ENCODE peak calls at places on chromosomes 13 and 19, in six cellular contexts. Q is GM12891, L is HepG2, S is H1, I is GM12878, E is K562. C is an unnamed sample.

GRCh38 chr13:61592489-61592888 is 176.8 kb upstream of the PCDH20 start:
- DNase-seq in Q (no peak), L (no peak), S (no peak), I (no peak), E (no peak), C (no peak)

GRCh38 chr13:33218020-33218419 is 67.5 kb downstream of the STARD13 start:
- DNase-seq in Q (no peak), L (peak), S (no peak), I (no peak), E (no peak), C (no peak)

GRCh38 chr19:48991823-48992570 is 1.1 kb downstream of the GYS1 start:
- DNase-seq in Q (peak), L (no peak), S (no peak), I (no peak), E (peak), C (no peak)

GRCh38 chr19:53947624-53948023 is 15.1 kb upstream of the CACNG8 start:
- DNase-seq in Q (no peak), L (peak), S (no peak), I (no peak), E (peak), C (no peak)

GRCh38 chr19:29965529-29965928 is 23.5 kb downstream of the URI1 start:
- DNase-seq in Q (no peak), L (no peak), S (no peak), I (no peak), E (no peak), C (no peak)

GRCh38 chr13:30585748-30586262 is 31.9 kb upstream of the USPL1 start:
- DNase-seq in Q (no peak), L (no peak), S (no peak), I (no peak), E (peak), C (no peak)

GRCh38 chr19:39970424-39970673 is 616 bp upstream of the PSMC4 start:
- DNase-seq in Q (peak), L (no peak), S (no peak), I (peak), E (peak), C (no peak)

GRCh38 chr13:99905814-99906213 is 65.8 kb downstream of the ZIC5 start:
- DNase-seq in Q (no peak), L (no peak), S (no peak), I (no peak), E (no peak), C (no peak)

GRCh38 chr19:48819366-48819816 is 8.6 kb upstream of the BCAT2 start:
- DNase-seq in Q (no peak), L (no peak), S (no peak), I (no peak), E (peak), C (no peak)

GRCh38 chr19:37951816-37952210 is 44.8 kb downstream of the SIPA1L3 start:
- DNase-seq in Q (no peak), L (no peak), S (no peak), I (no peak), E (no peak), C (no peak)

GRCh38 chr19:14370169-14370998 is 10.9 kb upstream of the ADGRE5 start:
- DNase-seq in Q (no peak), L (no peak), S (no peak), I (no peak), E (peak), C (no peak)

GRCh38 chr13:112056739-112057433 is 10.1 kb upstream of the SOX1 start:
- DNase-seq in Q (no peak), L (no peak), S (no peak), I (no peak), E (no peak), C (no peak)

GRCh38 chr19:49058592-49058991 is 1.0 kb upstream of the CGB7 start:
- DNase-seq in Q (no peak), L (no peak), S (no peak), I (no peak), E (peak), C (no peak)

GRCh38 chr13:21668665-21669599 is 1.9 kb upstream of the FGF9 start:
- DNase-seq in Q (no peak), L (no peak), S (no peak), I (no peak), E (no peak), C (no peak)

GRCh38 chr19:45577111-45577905 is 7.3 kb downstream of the OPA3 start:
- DNase-seq in Q (no peak), L (peak), S (no peak), I (no peak), E (no peak), C (no peak)
- TF ChIP-seq TAF1 in Q (no peak), L (peak), S (no peak), I (no peak), E (no peak), C (no peak)

GRCh38 chr19:925087-925911 is 536 bp upstream of the ARID3A start:
- DNase-seq in Q (no peak), L (peak), S (peak), I (no peak), E (peak), C (peak)
- TF ChIP-seq POLR2A in Q (no peak), L (peak), S (no peak), I (peak), E (peak), C (peak)

DNA sequence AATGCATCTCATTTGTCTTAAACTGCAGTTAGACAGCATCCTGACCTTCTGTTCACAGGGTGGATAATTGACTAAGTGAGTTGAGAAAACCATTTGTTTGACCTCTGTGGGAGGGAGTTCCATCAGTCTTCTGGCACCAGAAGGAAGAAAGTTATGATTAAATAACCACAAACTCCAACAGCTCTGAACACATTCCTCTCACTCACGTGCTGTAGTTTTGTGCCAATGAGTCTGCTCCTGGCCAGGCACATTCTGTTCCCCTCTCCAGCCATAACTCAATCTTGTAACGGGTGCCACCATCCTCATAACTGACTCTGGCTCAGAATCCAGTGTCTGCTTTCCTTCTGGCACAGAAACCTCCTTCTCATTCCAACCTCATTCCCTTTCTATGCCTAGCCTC is 817.1 kb downstream of the SLITRK1 start:
- DNase-seq in Q (no peak), L (no peak), S (no peak), I (no peak), E (no peak), C (no peak)
- TF ChIP-seq POLR2AphosphoS5 in Q (no peak), L (no peak), S (no peak), I (no peak), E (no peak), C (no peak)

GRCh38 chr13:102793583-102794355 is 5.0 kb downstream of the POGLUT2 start:
- DNase-seq in Q (no peak), L (no peak), S (no peak), I (no peak), E (no peak), C (no peak)

GRCh38 chr13:102798653-102799543 is at the start of the genes BIVM and POGLUT2:
- DNase-seq in Q (peak), L (peak), S (peak), I (peak), E (peak), C (peak)

GRCh38 chr13:102800145-102801041 is 1.5 kb downstream of the BIVM start:
- DNase-seq in Q (peak), L (peak), S (no peak), I (no peak), E (peak), C (peak)

DNA sequence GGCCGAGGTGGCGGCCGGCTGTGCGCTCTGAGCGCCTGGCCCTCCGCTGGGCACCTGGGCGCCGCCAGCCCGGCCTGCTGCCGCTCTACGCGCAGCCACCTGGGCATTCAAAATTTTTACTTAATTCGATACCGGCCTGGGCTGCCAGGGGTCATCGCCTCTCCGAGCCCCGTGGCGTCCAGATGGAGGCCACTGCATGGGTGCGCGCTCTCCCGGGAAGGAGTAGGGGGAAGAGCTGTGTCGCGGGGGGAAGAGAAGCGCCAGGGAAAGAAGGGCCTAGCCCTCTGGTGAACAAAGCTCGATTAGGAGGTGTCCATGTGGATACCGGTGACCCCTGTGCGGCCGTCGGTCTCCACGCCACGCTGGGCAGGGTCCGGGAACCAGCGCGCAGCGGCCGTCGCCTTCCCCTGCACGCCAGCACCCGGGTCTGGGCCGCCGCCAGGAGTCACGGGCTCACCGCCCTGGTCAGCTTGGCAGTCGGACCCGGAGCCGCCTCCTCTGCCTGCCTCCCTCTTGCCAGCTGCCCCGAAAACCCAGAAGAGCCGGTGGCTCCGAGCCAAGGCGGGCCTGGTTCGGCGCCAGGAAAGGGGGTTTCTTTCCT is 725 bp downstream of the BIVM start:
- DNase-seq in Q (no peak), L (no peak), S (no peak), I (no peak), E (peak), C (peak)
- TF ChIP-seq TAF1 in Q (no peak), L (no peak), S (no peak), I (no peak), E (no peak), C (no peak)

DNA sequence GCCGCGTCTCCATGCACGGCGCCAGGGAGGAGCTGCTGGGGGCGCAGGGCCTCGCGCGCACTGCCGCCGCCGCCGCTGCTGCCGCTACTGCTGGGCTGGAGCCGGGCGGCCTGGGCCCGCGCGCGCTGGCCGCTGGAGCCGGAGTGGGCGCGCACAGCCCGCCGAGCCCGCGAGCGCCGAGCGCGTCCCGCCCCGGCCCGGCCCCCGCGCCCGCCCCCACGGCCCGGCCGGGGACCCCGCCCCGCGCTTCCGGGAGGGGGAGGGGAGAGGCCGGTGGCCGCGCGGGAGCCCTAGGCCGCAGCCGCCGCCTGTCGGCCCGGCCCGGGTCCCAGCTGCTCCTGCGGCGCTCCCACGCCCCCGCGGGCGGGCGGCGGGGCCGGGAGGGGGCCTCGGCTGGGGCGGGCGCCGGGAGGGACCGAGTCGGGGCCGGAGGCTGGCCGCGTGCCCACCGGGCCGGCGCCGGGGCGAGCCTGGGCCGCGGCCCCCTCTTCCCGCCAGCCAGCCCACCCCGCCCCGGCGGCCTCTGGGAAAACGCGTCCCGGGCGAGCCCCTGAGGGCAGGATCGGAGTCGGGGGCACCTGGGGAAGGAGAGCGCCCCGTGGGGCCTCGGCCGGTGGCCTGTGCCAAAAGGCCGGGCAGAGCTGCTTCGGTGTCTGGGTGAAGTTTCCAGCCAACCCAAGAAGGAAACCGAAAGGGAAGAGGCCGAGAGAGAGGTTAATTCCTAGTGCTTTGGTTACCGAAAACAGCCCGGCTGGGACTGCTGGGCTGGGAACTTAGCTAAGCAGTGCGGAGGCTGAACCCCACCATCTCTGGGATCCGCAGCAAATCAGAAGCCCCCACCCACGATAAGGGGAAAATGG is at the start of gene STK24:
- DNase-seq in Q (peak), L (peak), S (no peak), I (no peak), E (peak), C (peak)
- TF ChIP-seq POLR2A in Q (no peak), L (peak), S (no peak), I (peak), E (no peak), C (peak)

GRCh38 chr19:31389874-31390273 is 40.6 kb upstream of the TSHZ3 start:
- DNase-seq in Q (no peak), L (no peak), S (no peak), I (no peak), E (no peak), C (no peak)

GRCh38 chr19:31387662-31388175 is 38.5 kb upstream of the TSHZ3 start:
- DNase-seq in Q (no peak), L (no peak), S (no peak), I (no peak), E (no peak), C (no peak)

GRCh38 chr19:31383553-31383952 is 34.3 kb upstream of the TSHZ3 start:
- DNase-seq in Q (no peak), L (no peak), S (no peak), I (no peak), E (no peak), C (no peak)

GRCh38 chr19:31385744-31386143 is 36.5 kb upstream of the TSHZ3 start:
- DNase-seq in Q (no peak), L (no peak), S (no peak), I (no peak), E (no peak), C (no peak)

DNA sequence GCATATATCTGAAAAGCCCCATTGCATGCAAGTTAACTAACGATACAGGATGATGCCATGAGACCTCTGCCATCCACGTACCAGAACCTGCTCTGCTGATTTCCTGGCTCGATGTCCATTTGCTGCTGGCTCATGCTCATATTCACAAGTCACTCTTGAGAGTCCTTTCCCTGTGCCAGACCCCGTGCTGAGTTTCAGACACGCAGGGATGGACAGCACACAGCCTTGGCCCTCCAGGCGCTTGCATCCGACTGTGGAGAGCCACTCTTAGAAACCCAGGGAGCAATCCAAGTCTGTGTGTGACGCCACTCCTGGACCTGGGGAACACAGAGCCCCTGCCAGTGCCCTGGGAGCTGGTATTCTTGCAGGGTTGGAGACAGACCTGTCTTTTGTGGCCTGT is 37.6 kb upstream of the TSHZ3 start:
- DNase-seq in Q (no peak), L (no peak), S (no peak), I (no peak), E (no peak), C (no peak)
- TF ChIP-seq POLR2AphosphoS5 in Q (no peak), L (no peak), S (no peak), I (no peak), E (no peak), C (no peak)

DNA sequence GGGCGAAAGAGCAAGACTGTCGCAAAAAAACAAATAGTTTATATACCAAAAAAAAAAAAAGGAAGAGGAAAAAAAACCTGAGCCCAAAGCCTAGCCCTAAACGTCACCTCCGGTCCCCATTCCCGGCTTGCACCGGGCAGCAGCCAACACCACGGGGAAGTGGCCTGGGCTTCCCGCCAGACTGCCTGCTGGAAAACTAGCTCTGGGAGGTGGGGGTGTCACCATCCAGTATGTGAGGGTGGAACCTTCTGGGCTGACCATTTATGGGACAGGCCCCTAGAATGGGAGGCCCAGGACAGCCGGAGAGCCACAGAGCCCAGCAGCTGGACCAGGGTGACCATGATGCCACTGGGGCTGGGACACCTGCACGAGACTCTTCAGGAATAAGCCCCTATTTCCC is 37.3 kb downstream of the IL12RB1 start:
- DNase-seq in Q (no peak), L (no peak), S (no peak), I (no peak), E (no peak), C (no peak)
- TF ChIP-seq TAF1 in Q (no peak), L (no peak), S (no peak), I (no peak), E (no peak), C (no peak)

DNA sequence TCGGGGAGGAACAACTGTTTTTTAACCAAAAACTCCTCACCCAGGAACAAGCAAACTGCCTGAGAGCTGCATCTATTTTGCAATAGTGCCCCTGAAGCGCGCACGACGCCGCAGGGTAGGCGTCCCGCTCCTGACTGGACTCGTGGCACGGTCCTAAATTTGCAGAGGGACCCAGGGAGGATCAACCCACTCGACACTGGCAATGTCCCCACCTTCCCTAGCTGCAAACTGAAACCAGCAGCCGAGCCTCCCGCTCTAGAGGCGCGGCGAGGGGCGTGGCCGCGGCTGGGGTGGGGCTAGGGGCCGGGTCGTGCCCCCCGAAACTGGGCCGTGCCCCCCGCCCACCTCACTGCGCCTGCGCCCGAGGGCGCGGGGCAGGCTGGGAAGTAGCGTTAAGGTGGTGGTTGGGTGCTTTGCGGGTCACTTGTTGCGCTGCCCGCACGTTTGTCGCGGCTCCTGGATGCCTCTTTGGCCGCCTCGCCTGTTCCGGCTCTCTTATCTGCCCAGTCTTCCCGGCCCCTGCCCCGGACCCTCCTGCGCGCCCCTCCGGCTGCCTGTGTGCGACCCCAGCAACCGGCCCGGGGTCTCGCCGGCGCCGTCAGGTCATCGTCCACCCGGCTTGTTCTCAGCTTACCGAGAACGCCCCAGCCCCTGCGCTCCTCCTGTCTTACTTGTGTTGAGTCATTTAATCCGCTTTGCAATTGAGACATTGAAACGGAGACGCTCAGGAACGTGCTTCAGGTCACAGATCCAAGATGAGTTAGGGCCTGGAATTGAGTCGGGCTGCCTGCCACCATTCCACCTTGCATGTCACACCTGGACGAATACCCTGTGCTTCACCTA is 37.9 kb upstream of the LSM14A start:
- DNase-seq in Q (peak), L (peak), S (peak), I (peak), E (peak), C (peak)
- TF ChIP-seq POLR2A in Q (peak), L (peak), S (peak), I (peak), E (peak), C (peak)

GRCh38 chr19:1839658-1840540 is 8.4 kb downstream of the REXO1 start:
- DNase-seq in Q (no peak), L (peak), S (no peak), I (no peak), E (no peak), C (no peak)
- TF ChIP-seq POLR2AphosphoS5 in Q (no peak), L (peak), S (no peak), I (no peak), E (no peak), C (no peak)

DNA sequence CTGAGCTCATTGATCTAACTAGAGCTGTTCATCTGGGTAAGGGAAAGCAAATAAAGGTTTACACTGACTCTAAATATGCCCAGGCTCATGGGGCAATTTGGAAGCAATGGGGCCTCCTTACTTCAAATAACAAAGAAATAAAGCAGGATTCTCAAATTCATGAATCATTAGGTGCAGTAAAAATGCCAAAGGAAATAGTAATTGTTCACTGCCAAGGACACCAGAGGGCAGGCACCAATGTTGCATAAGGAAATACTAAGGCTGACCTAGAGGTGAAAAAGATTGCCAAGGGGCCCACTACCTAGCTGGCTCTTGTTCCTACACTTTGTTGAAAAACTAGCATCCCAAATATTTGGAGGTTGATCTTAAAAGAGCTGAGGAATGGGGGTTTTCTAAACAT is 1686.7 kb upstream of the MIR17HG start:
- DNase-seq in Q (no peak), L (no peak), S (no peak), I (no peak), E (no peak), C (no peak)
- TF ChIP-seq TAF1 in Q (no peak), L (no peak), S (no peak), I (no peak), E (no peak), C (no peak)

C was measured in GM12892.